ENCODE peak calls at places on chromosomes 13 and 19, in seven cellular contexts. D is right lobe of liver, C is lower leg skin, A is neuronal stem cell, X is cardiac muscle cell, V is choroid plexus epithelial cell, R is right cardiac atrium. Z is an unnamed sample.

GRCh38 chr13:74040200-74040599 is 94.0 kb downstream of the KLF12 start:
- DNase-seq in X (peak; percentile 76), V (peak; percentile 55), A (peak; percentile 48), C (no peak), D (no peak), R (peak; percentile 58), Z (peak; percentile 79)

GRCh38 chr13:90068658-90069057 is 1278.8 kb upstream of the MIR17HG start:
- DNase-seq in D (no peak), A (no peak), V (no peak), C (no peak), R (no peak), X (no peak), Z (no peak)

GRCh38 chr19:12751635-12752034 is at the start of gene BEST2:
- DNase-seq in A (no peak), D (no peak), R (no peak), X (no peak), V (no peak), C (no peak), Z (no peak)

GRCh38 chr13:37403776-37404497 is 194.6 kb downstream of the POSTN start:
- DNase-seq in C (no peak), D (no peak), A (no peak), X (no peak), V (peak; percentile 94), R (no peak), Z (no peak)

GRCh38 chr19:38683393-38684077 is 36.1 kb downstream of the ACTN4 start:
- DNase-seq in A (no peak), V (peak; percentile 95), X (peak; percentile 56), D (peak; percentile 93), R (no peak), C (peak; percentile 95), Z (peak; percentile 98)

GRCh38 chr19:48471836-48472235 is 2.7 kb downstream of the CYTH2 start:
- DNase-seq in C (no peak), A (no peak), X (no peak), D (no peak), R (no peak), V (no peak), Z (no peak)

GRCh38 chr13:50171585-50172282 is 156.5 kb downstream of the KCNRG start:
- DNase-seq in X (no peak), C (no peak), V (peak; percentile 28), R (peak; percentile 41), D (no peak), A (no peak), Z (no peak)

GRCh38 chr19:5001547-5002131 is 32.7 kb downstream of the KDM4B start:
- DNase-seq in C (no peak), R (no peak), D (no peak), X (no peak), V (peak; percentile 83), A (no peak), Z (peak; percentile 59)

GRCh38 chr13:114100446-114101320 is 31.7 kb downstream of the RASA3 start:
- DNase-seq in R (peak; percentile 68), V (no peak), X (peak; percentile 59), D (peak; percentile 46), C (peak; percentile 77), A (no peak), Z (no peak)

GRCh38 chr19:35045667-35046300 is 4.3 kb downstream of the HPN start:
- DNase-seq in X (no peak), A (no peak), C (no peak), D (no peak), R (peak; percentile 51), V (peak; percentile 62), Z (no peak)

GRCh38 chr13:39364797-39365468 is 238.1 kb downstream of the LHFPL6 start:
- DNase-seq in A (no peak), R (no peak), C (no peak), V (peak; percentile 57), X (peak; percentile 55), D (no peak), Z (no peak)

GRCh38 chr19:41111750-41112295 is 2.4 kb upstream of the CYP2F1 start:
- DNase-seq in A (no peak), C (peak; percentile 54), R (no peak), V (no peak), D (no peak), X (no peak), Z (no peak)

GRCh38 chr19:51799311-51799997 is 4.5 kb downstream of the FPR3 start:
- DNase-seq in C (peak; percentile 94), V (peak; percentile 100), X (no peak), D (peak; percentile 75), A (no peak), R (peak; percentile 94), Z (no peak)

GRCh38 chr19:14530005-14530348 is 583 bp downstream of the TECR start:
- DNase-seq in X (no peak), R (no peak), V (no peak), A (no peak), C (no peak), D (no peak), Z (peak; percentile 92)

GRCh38 chr13:98134901-98135300 is 8.0 kb upstream of the FARP1 start:
- DNase-seq in X (no peak), A (no peak), C (no peak), V (no peak), R (no peak), D (no peak), Z (no peak)

GRCh38 chr19:12995596-12996541 is 594 bp downstream of the NFIX start:
- DNase-seq in X (no peak), C (peak; percentile 88), V (peak; percentile 38), D (peak; percentile 47), R (peak; percentile 81), A (no peak), Z (peak; percentile 14)

GRCh38 chr13:98416408-98416807 is 160.5 kb downstream of the STK24 start:
- DNase-seq in D (no peak), R (no peak), V (no peak), C (peak; percentile 85), X (no peak), A (no peak), Z (peak; percentile 92)

GRCh38 chr13:49679244-49679643 is 12.0 kb downstream of the EBPL start:
- DNase-seq in X (no peak), D (no peak), R (no peak), V (peak; percentile 82), A (no peak), C (peak; percentile 43), Z (peak; percentile 24)

GRCh38 chr13:109281823-109282239 is 504.6 kb downstream of the IRS2 start:
- DNase-seq in R (peak; percentile 54), D (no peak), C (no peak), V (no peak), X (no peak), A (no peak), Z (no peak)

GRCh38 chr19:12913871-12914690 is 5.0 kb downstream of the SYCE2 start:
- DNase-seq in V (peak; percentile 54), X (no peak), R (no peak), C (no peak), A (no peak), D (no peak), Z (no peak)

GRCh38 chr19:55601127-55601526 is 1.0 kb downstream of the ZNF524 start:
- DNase-seq in X (no peak), C (no peak), A (no peak), D (no peak), R (no peak), V (no peak), Z (no peak)
- H3K4me3 ChIP-seq in X (peak overlapping the region; percentile 65), C (no peak overlapping the region), A (no peak overlapping the region), D (no peak overlapping the region), R (peak overlapping the region; percentile 71), V (peak overlapping the region; percentile 93), Z (peak overlapping the region; percentile 70)

GRCh38 chr19:57907394-57907793 is 9.0 kb downstream of the ZNF417 start:
- DNase-seq in A (no peak), R (no peak), X (no peak), C (peak; percentile 53), D (no peak), V (no peak), Z (no peak)
- H3K4me3 ChIP-seq in A (no peak overlapping the region), R (no peak overlapping the region), X (no peak overlapping the region), C (no peak overlapping the region), D (no peak overlapping the region), V (no peak overlapping the region), Z (no peak overlapping the region)

DNA sequence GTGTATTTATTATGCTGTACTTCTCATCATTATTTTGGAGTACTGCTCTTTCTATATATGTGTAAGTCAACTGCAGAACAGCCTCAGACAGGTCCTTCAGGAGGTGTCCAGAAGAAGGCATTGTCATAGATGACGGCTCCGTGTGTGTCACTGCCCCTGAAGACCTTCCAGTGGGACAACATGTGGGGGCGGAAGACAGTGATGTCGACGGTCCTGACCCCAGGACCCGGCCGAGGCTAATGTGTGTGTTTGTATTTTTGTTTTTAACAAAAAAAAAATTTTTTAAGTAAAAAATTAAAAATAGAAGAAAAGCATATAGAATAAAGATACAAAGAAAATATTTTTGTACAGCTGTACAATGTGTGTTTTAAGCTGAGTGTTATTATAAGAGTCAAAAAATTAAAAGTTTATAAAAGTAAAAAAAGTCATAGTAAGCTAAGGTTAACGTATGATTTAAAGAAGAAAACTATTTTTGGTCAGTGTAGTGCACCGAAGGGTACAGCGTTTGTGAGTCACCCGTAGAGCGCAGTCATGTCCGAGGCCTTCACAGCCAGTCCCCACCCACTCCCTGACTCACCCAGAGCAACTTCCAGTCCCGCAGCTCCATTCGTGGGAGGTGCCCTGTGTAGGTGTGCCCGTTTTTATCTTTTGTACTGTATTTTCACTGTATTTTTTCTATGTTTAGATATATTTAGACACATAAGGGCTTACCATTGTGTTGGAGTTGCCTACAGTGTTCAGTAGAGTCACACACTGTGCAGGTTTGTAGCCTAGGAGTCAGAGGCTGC is 42.2 kb upstream of the SPACA7 start:
- DNase-seq in X (no peak), D (no peak), C (no peak), R (no peak), V (no peak), A (no peak), Z (no peak)
- H3K4me3 ChIP-seq in X (no peak overlapping the region), D (no peak overlapping the region), C (no peak overlapping the region), R (no peak overlapping the region), V (no peak overlapping the region), A (no peak overlapping the region), Z (no peak overlapping the region)

GRCh38 chr13:59247166-59247565 is 916.6 kb downstream of the DIAPH3 start:
- DNase-seq in X (no peak), A (no peak), C (no peak), R (peak; percentile 77), V (no peak), D (no peak), Z (no peak)

DNA sequence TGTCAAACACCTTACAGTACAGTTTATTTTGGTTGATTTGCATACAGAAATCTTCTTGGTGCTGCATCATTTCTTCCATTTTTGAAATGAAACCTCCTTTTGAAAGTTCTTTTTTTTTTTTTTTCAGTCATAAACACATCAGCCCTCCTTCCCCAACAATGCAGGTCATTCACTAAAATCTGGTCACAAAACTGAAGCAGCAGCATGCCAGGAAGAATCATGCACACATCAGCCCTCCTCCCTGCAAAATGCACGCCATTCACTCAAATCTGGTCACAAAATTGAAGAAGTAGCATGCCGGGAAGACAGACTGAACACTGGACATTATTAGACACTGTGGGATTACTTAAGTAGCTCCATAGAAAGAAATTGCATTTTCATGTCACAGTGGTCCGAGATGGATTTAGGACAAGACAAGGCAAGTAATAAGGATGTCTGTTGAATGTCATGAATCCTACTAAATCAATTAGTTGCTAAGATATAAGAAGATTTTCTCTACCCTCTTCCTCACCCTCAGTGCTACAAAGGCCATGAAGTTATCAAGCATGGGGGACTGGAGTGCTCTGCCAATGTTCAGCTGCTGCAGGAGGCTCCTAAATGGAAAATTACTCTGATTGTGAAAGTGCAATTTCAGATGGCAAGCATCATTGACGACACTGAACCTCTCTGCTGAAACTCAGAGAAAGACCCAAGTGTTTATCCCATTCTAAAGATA is 913.3 kb downstream of the DIAPH3 start:
- DNase-seq in V (no peak), R (no peak), X (no peak), A (no peak), D (no peak), C (no peak), Z (no peak)
- H3K4me3 ChIP-seq in V (no peak overlapping the region), R (no peak overlapping the region), X (no peak overlapping the region), A (no peak overlapping the region), D (no peak overlapping the region), C (no peak overlapping the region), Z (no peak overlapping the region)

GRCh38 chr19:10516064-10516385 is 1.2 kb downstream of the S1PR5 start:
- DNase-seq in D (no peak), X (no peak), A (no peak), C (no peak), V (no peak), R (no peak), Z (no peak)
- H3K4me3 ChIP-seq in D (no peak overlapping the region), X (no peak overlapping the region), A (no peak overlapping the region), C (no peak overlapping the region), V (no peak overlapping the region), R (no peak overlapping the region), Z (no peak overlapping the region)